ENCODE peak calls at places on chromosomes 5 and 9, in ten cellular contexts. W is CD4-positive, alpha-beta T cell; C is fibroblast of lung; L is tibial nerve; D is upper lobe of left lung; A is effector memory CD4-positive, alpha-beta T cell; F is right atrium auricular region; O is cardiac muscle cell; X is transverse colon; Y is dorsolateral prefrontal cortex. U is an unnamed sample.

GRCh38 chr9:37994639-37995347 is 74.2 kb downstream of the SHB start:
- DNase-seq in A (no peak), L (peak), O (peak), F (peak), Y (peak), W (no peak), C (peak), D (peak), X (peak), U (peak)

GRCh38 chr5:78273436-78273835 is 21.1 kb downstream of the AP3B1 start:
- DNase-seq in D (no peak), O (peak), L (no peak), C (no peak), W (no peak), A (no peak), X (no peak), F (no peak), Y (no peak), U (no peak)

GRCh38 chr9:129486496-129487306 is 134.2 kb downstream of the C9orf50 start:
- DNase-seq in D (no peak), O (peak), X (no peak), C (no peak), L (peak), Y (no peak), A (no peak), F (peak), W (no peak), U (no peak)

GRCh38 chr9:121755581-121755980 is 104.1 kb downstream of the DAB2IP start:
- DNase-seq in W (no peak), C (no peak), Y (no peak), D (no peak), O (no peak), L (no peak), X (no peak), A (no peak), F (no peak), U (no peak)

GRCh38 chr5:57598097-57598496 is 115.5 kb upstream of the ACTBL2 start:
- DNase-seq in L (no peak), A (no peak), C (no peak), X (no peak), Y (no peak), D (no peak), O (no peak), F (no peak), W (no peak), U (no peak)

GRCh38 chr5:172101547-172102225 is 86.3 kb downstream of the STK10 start:
- DNase-seq in D (no peak), Y (no peak), A (no peak), X (no peak), O (no peak), L (no peak), C (no peak), W (no peak), F (no peak), U (no peak)

GRCh38 chr5:135212361-135213033 is 178.5 kb upstream of the PITX1 start:
- DNase-seq in X (no peak), Y (no peak), L (no peak), C (no peak), W (no peak), A (no peak), D (no peak), O (no peak), F (peak), U (no peak)

GRCh38 chr9:468766-469496 is 254.3 kb downstream of the DOCK8 start:
- DNase-seq in X (peak), A (no peak), Y (no peak), L (no peak), C (no peak), W (no peak), F (no peak), O (peak), D (no peak), U (no peak)

GRCh38 chr5:179223528-179223927 is 121.7 kb downstream of the ADAMTS2 start:
- DNase-seq in D (no peak), A (no peak), F (no peak), Y (no peak), W (no peak), O (no peak), C (no peak), X (no peak), L (no peak), U (no peak)

GRCh38 chr9:33133186-33133585 is 34.0 kb downstream of the B4GALT1 start:
- DNase-seq in D (no peak), W (no peak), F (no peak), Y (no peak), O (no peak), C (no peak), X (no peak), A (no peak), L (no peak), U (no peak)

GRCh38 chr5:111680737-111681413 is 76.1 kb downstream of the NREP start:
- DNase-seq in O (peak), D (no peak), X (peak), C (peak), Y (no peak), A (no peak), W (no peak), L (peak), F (peak), U (no peak)

GRCh38 chr5:150801117-150801927 is 22.8 kb downstream of the SMIM3 start:
- DNase-seq in L (no peak), D (no peak), Y (no peak), W (no peak), X (peak), A (no peak), C (peak), F (no peak), O (peak), U (no peak)

GRCh38 chr5:152305525-152305924 is 99.6 kb downstream of the NMUR2 start:
- DNase-seq in X (no peak), A (no peak), F (no peak), C (no peak), D (no peak), L (no peak), W (no peak), Y (no peak), O (no peak), U (no peak)

GRCh38 chr5:39198080-39198479 is 21.3 kb downstream of the FYB1 start:
- DNase-seq in F (no peak), D (no peak), C (no peak), A (no peak), O (no peak), X (no peak), Y (no peak), L (no peak), W (no peak), U (no peak)

GRCh38 chr5:169686137-169686536 is 49.1 kb downstream of the DOCK2 start:
- DNase-seq in F (no peak), O (no peak), W (no peak), C (no peak), A (no peak), X (no peak), Y (no peak), D (peak), L (no peak), U (no peak)

GRCh38 chr9:82670000-82670399 is 392.9 kb downstream of the RASEF start:
- DNase-seq in Y (no peak), X (no peak), C (no peak), D (no peak), F (no peak), A (no peak), W (no peak), L (no peak), O (no peak), U (no peak)

GRCh38 chr5:77972545-77973252 is 196.6 kb upstream of the TBCA start:
- DNase-seq in D (peak), O (no peak), L (no peak), F (no peak), A (no peak), Y (no peak), C (no peak), X (no peak), W (no peak), U (no peak)

GRCh38 chr5:15074651-15075050 is 203.1 kb upstream of the ANKH start:
- DNase-seq in W (no peak), D (no peak), F (no peak), X (no peak), Y (no peak), C (no peak), A (no peak), O (no peak), L (no peak), U (no peak)

GRCh38 chr5:149205625-149206523 is 64.6 kb downstream of the ABLIM3 start:
- DNase-seq in O (peak), Y (no peak), F (peak), C (peak), W (no peak), D (no peak), A (no peak), X (no peak), L (no peak), U (no peak)

GRCh38 chr5:78808380-78808779 is 159.8 kb upstream of the LHFPL2 start:
- DNase-seq in L (no peak), F (no peak), A (no peak), W (no peak), O (peak), Y (no peak), X (no peak), C (no peak), D (no peak), U (no peak)

GRCh38 chr5:74575741-74576538 is 64.6 kb downstream of the ENC1 start:
- DNase-seq in O (peak), L (no peak), F (no peak), W (no peak), D (no peak), Y (no peak), X (no peak), C (peak), A (no peak), U (peak)

GRCh38 chr5:1405539-1406530 is 39.4 kb downstream of the SLC6A3 start:
- DNase-seq in L (no peak), C (no peak), A (no peak), F (no peak), O (no peak), X (no peak), Y (no peak), W (no peak), D (peak), U (no peak)

GRCh38 chr5:172878585-172879433 is 44.8 kb downstream of the ERGIC1 start:
- DNase-seq in O (no peak), L (no peak), W (no peak), Y (no peak), C (no peak), F (no peak), A (no peak), D (no peak), X (no peak), U (no peak)

GRCh38 chr5:9094582-9094981 is 451.3 kb downstream of the SEMA5A start:
- DNase-seq in X (no peak), C (no peak), O (peak), L (no peak), A (no peak), W (no peak), D (no peak), Y (no peak), F (no peak), U (no peak)

GRCh38 chr5:65927497-65928340 is 1.3 kb downstream of the ERBIN start:
- DNase-seq in D (no peak), F (no peak), C (peak), X (no peak), Y (no peak), A (no peak), W (no peak), L (no peak), O (peak), U (no peak)

GRCh38 chr5:39755452-39755851 is 330.7 kb upstream of the DAB2 start:
- DNase-seq in D (no peak), O (no peak), Y (no peak), W (no peak), A (no peak), F (no peak), C (no peak), L (no peak), X (no peak), U (no peak)

DNA sequence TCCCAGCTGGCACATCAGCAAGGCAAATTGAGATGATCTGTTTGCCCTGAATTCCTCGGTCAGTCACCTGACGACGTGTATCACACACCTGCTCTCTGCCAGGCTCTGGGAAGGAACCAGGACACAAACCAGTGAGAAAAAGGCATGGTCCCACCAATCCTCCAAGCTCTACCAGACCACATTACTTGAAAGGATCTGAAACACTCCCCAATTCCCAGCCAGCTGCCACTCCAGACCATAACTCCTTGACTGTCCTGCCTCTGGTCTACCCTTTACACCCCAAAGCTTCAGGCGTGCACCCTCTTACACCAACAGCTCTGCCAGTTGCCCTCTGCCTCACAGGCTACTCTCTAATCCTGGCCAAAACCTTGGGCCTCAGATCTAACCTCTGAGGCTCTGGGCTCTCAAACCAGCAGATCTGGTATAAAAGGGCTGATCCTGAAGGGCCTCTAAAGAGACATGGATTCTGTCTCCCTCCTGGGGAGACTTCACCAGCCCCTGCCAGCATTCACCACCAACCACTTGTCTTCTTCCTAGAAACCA is 6.8 kb downstream of the MGAT1 start:
- DNase-seq in O (no peak), L (no peak), W (no peak), F (no peak), Y (no peak), D (no peak), X (no peak), A (no peak), C (no peak), U (no peak)
- H3K27ac ChIP-seq in O (no peak), L (no peak), W (no peak), F (no peak), Y (no peak), D (no peak), X (no peak), A (peak), C (no peak), U (no peak)

DNA sequence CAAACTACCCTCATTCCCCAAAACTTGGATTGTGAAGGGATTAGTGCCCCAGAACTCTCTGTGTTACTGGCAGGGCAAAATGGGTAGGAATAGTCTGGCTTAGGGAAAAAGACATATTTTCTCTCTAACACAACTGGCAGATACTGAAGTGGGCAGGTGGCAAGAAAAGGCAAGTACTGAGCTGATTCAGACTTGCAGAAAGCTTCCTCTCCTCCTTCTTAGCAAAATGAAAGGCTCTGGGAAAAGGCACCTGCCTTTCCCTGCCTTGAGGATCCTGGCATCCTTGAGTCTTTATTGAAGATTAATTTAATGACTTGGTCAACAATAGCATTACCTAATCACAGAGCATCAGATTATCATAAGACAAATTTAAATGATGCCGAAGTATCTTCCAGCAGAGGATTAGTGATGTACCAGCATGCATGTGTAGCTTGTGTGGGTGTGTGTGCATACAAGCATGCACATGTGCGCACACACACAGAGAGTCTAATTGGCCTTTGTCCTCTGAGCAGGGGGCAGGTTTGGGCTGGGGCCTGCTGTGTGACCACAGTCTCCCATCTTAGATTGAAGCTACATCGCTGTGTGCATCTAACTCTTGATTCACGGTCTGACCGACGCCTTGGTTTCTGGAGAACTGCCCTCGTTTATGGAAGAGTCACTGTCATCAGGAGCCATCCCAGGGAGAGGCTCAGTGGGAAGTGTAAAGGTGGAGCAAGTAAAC is 294.8 kb downstream of the AOPEP start:
- DNase-seq in X (no peak), C (no peak), W (no peak), Y (no peak), D (no peak), F (no peak), O (no peak), A (no peak), L (no peak), U (no peak)
- H3K27ac ChIP-seq in X (peak), C (peak), W (no peak), Y (peak), D (peak), F (peak), O (no peak), A (no peak), L (no peak), U (peak)

DNA sequence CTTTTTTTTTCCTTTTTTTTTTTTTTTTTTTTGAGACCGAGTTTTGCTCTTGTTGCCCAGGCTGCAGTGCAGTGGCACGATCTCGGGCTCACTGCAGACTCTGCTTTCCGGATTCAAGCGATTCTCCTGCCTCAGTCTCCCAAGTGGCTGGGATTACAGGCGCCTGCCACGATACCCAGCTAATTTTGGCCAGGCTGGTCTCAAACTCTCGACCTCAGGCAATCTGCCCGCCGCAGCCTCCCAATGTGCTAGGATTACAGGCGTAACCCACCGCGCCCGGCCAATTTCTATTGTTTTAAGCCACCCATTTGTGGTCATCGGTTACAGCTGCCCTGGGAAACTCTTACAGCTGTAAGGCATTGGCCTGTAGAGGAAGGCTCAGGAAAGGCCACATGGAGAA is 617.7 kb downstream of the GABRG2 start:
- DNase-seq in D (no peak), W (no peak), X (no peak), F (no peak), C (no peak), A (no peak), L (no peak), Y (no peak), O (no peak), U (no peak)
- H3K27ac ChIP-seq in D (no peak), W (no peak), X (no peak), F (no peak), C (no peak), A (no peak), L (no peak), Y (no peak), O (no peak), U (no peak)

GRCh38 chr5:102795546-102795945 is 40.4 kb downstream of the PAM start:
- DNase-seq in X (no peak), W (no peak), Y (no peak), O (no peak), D (no peak), L (no peak), F (no peak), A (no peak), C (no peak), U (no peak)
- H3K27ac ChIP-seq in X (no peak), W (no peak), Y (no peak), O (no peak), D (no peak), L (no peak), F (peak), A (no peak), C (no peak), U (no peak)

DNA sequence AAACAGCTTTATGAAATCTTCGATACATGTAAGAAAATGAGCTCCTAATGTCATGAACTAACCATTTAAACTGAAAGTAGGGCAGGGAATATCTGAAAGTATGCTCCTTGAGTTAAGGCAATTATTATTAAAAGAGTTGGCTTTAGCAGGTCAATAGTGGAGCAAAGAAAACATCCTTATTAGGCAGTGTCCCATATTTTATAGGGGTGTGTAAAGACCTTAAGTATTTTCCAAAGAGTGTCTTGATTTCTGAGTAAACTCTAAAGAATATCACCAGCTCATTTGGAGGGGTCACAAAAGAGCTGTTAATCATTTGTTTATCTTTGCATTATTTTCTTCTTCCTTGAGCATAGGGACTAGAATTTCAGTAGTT is 109.2 kb downstream of the MUSK start:
- DNase-seq in Y (no peak), O (no peak), A (no peak), C (no peak), D (no peak), X (no peak), W (no peak), L (no peak), F (no peak), U (no peak)
- H3K27ac ChIP-seq in Y (no peak), O (no peak), A (no peak), C (no peak), D (no peak), X (no peak), W (no peak), L (peak), F (no peak), U (no peak)

DNA sequence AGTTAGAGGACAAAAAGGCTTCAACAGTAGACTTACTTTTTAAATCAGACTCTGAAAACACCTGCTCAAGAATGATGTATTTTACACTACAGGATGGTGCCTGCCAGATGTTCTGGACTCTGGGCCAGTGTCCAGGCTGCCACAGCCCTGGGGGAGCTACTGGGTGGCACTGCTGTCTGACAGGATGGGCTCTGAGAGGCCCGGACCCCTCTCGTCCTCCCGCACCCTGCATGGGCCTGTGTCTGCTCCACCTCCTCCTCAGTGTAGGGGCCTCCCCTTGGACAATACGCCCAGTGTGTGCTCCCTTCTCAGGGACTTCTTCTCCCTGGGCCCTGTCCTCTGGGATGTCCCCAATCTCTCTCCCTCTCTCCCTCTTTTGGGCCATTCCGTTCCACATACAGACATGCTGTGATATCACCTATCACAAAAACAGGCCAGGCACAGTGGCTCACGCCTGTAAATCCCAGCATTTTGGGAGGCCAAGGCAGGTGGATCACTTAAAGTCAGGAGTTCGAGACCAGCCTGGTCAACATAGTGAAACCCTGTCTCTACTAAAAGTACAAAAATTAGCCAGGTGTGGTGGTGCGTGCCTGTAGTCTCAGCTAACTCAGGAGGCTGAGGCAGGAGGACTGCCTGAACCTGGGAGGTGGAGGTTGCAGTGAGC is 23.4 kb downstream of the GFPT2 start:
- DNase-seq in O (no peak), C (no peak), L (no peak), A (no peak), W (no peak), D (no peak), F (no peak), Y (no peak), X (no peak), U (no peak)
- H3K27ac ChIP-seq in O (no peak), C (no peak), L (no peak), A (no peak), W (no peak), D (peak), F (peak), Y (no peak), X (peak), U (no peak)

DNA sequence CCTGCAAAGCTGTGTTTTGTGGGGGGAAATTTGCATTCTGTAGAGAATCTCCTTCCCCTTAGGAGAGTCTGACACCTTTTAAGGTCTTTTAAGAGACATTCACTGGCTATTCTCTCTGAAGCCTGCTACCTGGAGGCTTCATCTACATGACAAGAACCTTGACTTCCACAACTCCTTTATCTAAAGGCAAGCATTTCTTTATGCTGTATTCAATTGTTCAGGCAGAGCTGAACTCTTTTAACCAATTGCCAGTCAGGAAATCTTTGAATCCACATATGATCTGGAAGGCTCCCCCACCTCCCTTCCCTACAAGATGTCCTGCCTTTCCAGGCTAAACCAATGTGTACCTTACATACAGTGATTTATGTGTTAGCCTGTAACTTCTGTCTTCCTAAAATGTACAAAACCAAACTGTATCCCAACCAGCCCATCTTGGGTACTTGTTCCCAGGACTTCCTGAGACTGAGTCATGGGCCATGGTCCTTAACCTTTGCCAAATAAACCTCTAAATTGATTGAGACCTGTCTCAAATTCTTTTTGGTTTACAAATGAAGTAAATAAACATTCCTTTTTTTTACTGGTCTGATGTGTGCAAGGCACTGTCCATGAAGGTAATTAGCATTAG is 9.9 kb downstream of the C9orf85 start:
- DNase-seq in O (no peak), W (no peak), F (no peak), A (no peak), L (no peak), Y (no peak), D (no peak), X (no peak), C (no peak), U (no peak)
- H3K27ac ChIP-seq in O (peak), W (no peak), F (no peak), A (no peak), L (no peak), Y (no peak), D (no peak), X (no peak), C (no peak), U (no peak)

U was measured in caudate nucleus.